ENCODE peak calls at places on chromosomes 6 and 20, in four cellular contexts. B, L, F and T are unnamed samples.

GRCh38 chr20:60302875-60303274 is 344.7 kb downstream of the CDH26 start:
- DNase-seq in B (no peak), L (no peak), F (no peak), T (no peak)

GRCh38 chr6:99132026-99132425 is 184.3 kb upstream of the FBXL4 start:
- DNase-seq in B (no peak), L (no peak), F (no peak), T (no peak)

GRCh38 chr6:100549406-100550167 is 84.9 kb upstream of the SIM1 start:
- DNase-seq in B (no peak), L (no peak), F (no peak), T (no peak)

GRCh38 chr6:74598473-74599393 is 607.1 kb downstream of the COL12A1 start:
- DNase-seq in B (peak; percentile 74), L (no peak), F (no peak), T (no peak)

GRCh38 chr6:98716341-98716740 is 118.0 kb upstream of the POU3F2 start:
- DNase-seq in B (no peak), L (peak; percentile 1), F (peak; percentile 55), T (no peak)

GRCh38 chr6:38929560-38929959 is 119.0 kb upstream of the GLP1R start:
- DNase-seq in B (no peak), L (no peak), F (no peak), T (no peak)

GRCh38 chr6:129598244-129599187 is 111.5 kb downstream of the ARHGAP18 start:
- DNase-seq in B (peak; percentile 76), L (peak; percentile 67), F (peak; percentile 80), T (peak; percentile 52)

GRCh38 chr6:52937908-52938307 is 28.4 kb upstream of the GSTA3 start:
- DNase-seq in B (peak; percentile 3), L (no peak), F (no peak), T (no peak)

GRCh38 chr20:5480824-5481600 is 164.3 kb upstream of the PROKR2 start:
- DNase-seq in B (no peak), L (no peak), F (no peak), T (no peak)

GRCh38 chr6:97203343-97203742 is 79.7 kb downstream of the MMS22L start:
- DNase-seq in B (no peak), L (no peak), F (no peak), T (no peak)

GRCh38 chr20:44581515-44581914 is 864 bp upstream of the PKIG start:
- DNase-seq in B (no peak), L (no peak), F (no peak), T (no peak)

GRCh38 chr6:53391170-53391569 is 42.4 kb upstream of the ELOVL5 start:
- DNase-seq in B (no peak), L (no peak), F (no peak), T (no peak)

GRCh38 chr20:60765821-60766403 is 486.1 kb upstream of the CDH4 start:
- DNase-seq in B (no peak), L (no peak), F (no peak), T (no peak)

GRCh38 chr6:42100029-42100901 is 42.2 kb downstream of the C6orf132 start:
- DNase-seq in B (peak; percentile 45), L (peak; percentile 76), F (no peak), T (peak; percentile 65)

GRCh38 chr6:165616116-165616515 is 46.9 kb downstream of the PDE10A start:
- DNase-seq in B (no peak), L (no peak), F (no peak), T (no peak)

GRCh38 chr6:84348801-84349200 is 121.4 kb upstream of the CEP162 start:
- DNase-seq in B (no peak), L (no peak), F (no peak), T (no peak)

GRCh38 chr6:11042750-11043551 is 1.2 kb downstream of the ELOVL2 start:
- DNase-seq in B (no peak), L (no peak), F (peak; percentile 29), T (no peak)

GRCh38 chr20:56685879-56686278 is 56.8 kb downstream of the TFAP2C start:
- DNase-seq in B (no peak), L (no peak), F (peak; percentile 22), T (no peak)

GRCh38 chr20:31674895-31675827 is 37.4 kb downstream of the COX4I2 start:
- DNase-seq in B (no peak), L (no peak), F (no peak), T (peak; percentile 91)

GRCh38 chr20:37347891-37348642 is 2.1 kb downstream of the SRC start:
- DNase-seq in B (no peak), L (no peak), F (no peak), T (no peak)

GRCh38 chr6:151291145-151292055 is 51.6 kb downstream of the AKAP12 start:
- DNase-seq in B (no peak), L (no peak), F (no peak), T (no peak)

GRCh38 chr6:117448732-117449131 is 23.0 kb upstream of the ROS1 start:
- DNase-seq in B (peak; percentile 76), L (no peak), F (no peak), T (no peak)

GRCh38 chr6:37741757-37742400 is 44.2 kb upstream of the MDGA1 start:
- DNase-seq in B (peak; percentile 22), L (peak; percentile 30), F (peak; percentile 65), T (peak; percentile 59)

DNA sequence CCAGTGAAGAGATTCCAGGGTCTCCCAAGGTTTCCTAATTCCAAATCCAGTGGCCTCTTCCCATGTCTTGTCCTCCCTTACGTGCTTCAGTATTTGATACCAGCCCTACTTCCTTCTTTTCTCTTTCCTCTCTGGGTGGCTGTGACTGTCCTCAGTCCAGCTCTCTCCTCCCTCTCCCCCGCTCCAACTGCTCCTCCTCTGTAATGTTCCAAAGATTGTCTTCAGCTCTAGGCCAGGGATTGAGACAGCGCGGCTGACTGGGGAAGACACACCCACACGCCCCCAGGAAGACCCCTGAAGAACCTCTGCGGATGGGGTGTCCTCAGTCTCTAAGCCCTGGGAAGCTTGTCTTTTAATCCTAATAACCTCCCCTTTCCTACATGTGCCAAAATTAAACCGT is 2.3 kb downstream of the BNIP5 start:
- DNase-seq in B (no peak), L (no peak), F (no peak), T (no peak)
- TF ChIP-seq JUNB in B (no peak), L (no peak), F (no peak), T (no peak)

GRCh38 chr6:148831064-148831463 is 84.2 kb downstream of the UST start:
- DNase-seq in B (no peak), L (no peak), F (no peak), T (no peak)
- TF ChIP-seq JUNB in B (no peak), L (no peak), F (no peak), T (no peak)

GRCh38 chr6:24949020-24949569 is 13.3 kb upstream of the RIPOR2 start:
- DNase-seq in B (no peak), L (no peak), F (no peak), T (no peak)

GRCh38 chr6:24950210-24950941 is 14.6 kb upstream of the RIPOR2 start:
- DNase-seq in B (no peak), L (no peak), F (no peak), T (no peak)

GRCh38 chr6:24947636-24948035 is 11.9 kb upstream of the RIPOR2 start:
- DNase-seq in B (no peak), L (no peak), F (no peak), T (no peak)

GRCh38 chr6:24951831-24952299 is 16.1 kb upstream of the RIPOR2 start:
- DNase-seq in B (no peak), L (no peak), F (no peak), T (no peak)
- TF ChIP-seq JUNB in B (no peak), L (no peak), F (no peak), T (no peak)

DNA sequence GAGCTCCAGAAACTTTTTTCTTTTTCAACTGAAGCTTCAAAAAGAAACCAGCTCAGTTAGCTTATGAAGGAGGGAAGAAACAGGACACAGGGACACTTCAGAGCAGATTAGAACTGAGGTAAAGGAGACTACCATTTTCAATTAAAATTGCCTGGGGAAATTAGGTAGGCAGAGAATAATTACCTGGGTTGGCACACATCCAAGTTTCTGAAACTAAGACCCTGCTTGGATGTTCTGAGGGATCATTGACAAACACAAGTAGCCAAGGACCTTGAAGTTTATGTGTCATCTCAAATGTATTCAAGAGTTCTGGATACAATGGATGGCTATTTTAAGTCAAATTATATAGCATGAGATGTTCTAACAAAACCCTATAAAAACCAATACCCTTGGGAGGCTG is 137.6 kb downstream of the PLCB4 start:
- DNase-seq in B (no peak), L (no peak), F (no peak), T (no peak)
- TF ChIP-seq JUNB in B (no peak), L (no peak), F (no peak), T (no peak)

GRCh38 chr6:33860006-33860405 is 56.2 kb upstream of the MLN start:
- DNase-seq in B (no peak), L (no peak), F (no peak), T (no peak)

GRCh38 chr6:33862536-33862935 is 58.7 kb upstream of the MLN start:
- DNase-seq in B (no peak), L (no peak), F (no peak), T (no peak)

GRCh38 chr6:33861722-33862121 is 57.9 kb upstream of the MLN start:
- DNase-seq in B (no peak), L (no peak), F (no peak), T (no peak)

GRCh38 chr6:33858804-33859203 is 55.0 kb upstream of the MLN start:
- DNase-seq in B (no peak), L (no peak), F (no peak), T (no peak)

GRCh38 chr6:33860706-33861474 is 57.1 kb upstream of the MLN start:
- DNase-seq in B (no peak), L (no peak), F (no peak), T (no peak)
- TF ChIP-seq JUNB in B (no peak), L (no peak), F (no peak), T (no peak)

GRCh38 chr20:63932606-63933160 is 23.5 kb downstream of the UCKL1 start:
- DNase-seq in B (no peak), L (no peak), F (no peak), T (no peak)

GRCh38 chr20:63930971-63931553 is 25.2 kb downstream of the UCKL1 start:
- DNase-seq in B (no peak), L (no peak), F (no peak), T (no peak)

GRCh38 chr20:63933646-63934045 is 22.6 kb downstream of the UCKL1 start:
- DNase-seq in B (no peak), L (no peak), F (no peak), T (no peak)

GRCh38 chr20:63929071-63929470 is 27.1 kb downstream of the UCKL1 start:
- DNase-seq in B (no peak), L (no peak), F (no peak), T (no peak)

GRCh38 chr20:63931735-63932134 is 24.5 kb downstream of the UCKL1 start:
- DNase-seq in B (no peak), L (no peak), F (no peak), T (no peak)
- TF ChIP-seq JUNB in B (no peak), L (no peak), F (no peak), T (no peak)

DNA sequence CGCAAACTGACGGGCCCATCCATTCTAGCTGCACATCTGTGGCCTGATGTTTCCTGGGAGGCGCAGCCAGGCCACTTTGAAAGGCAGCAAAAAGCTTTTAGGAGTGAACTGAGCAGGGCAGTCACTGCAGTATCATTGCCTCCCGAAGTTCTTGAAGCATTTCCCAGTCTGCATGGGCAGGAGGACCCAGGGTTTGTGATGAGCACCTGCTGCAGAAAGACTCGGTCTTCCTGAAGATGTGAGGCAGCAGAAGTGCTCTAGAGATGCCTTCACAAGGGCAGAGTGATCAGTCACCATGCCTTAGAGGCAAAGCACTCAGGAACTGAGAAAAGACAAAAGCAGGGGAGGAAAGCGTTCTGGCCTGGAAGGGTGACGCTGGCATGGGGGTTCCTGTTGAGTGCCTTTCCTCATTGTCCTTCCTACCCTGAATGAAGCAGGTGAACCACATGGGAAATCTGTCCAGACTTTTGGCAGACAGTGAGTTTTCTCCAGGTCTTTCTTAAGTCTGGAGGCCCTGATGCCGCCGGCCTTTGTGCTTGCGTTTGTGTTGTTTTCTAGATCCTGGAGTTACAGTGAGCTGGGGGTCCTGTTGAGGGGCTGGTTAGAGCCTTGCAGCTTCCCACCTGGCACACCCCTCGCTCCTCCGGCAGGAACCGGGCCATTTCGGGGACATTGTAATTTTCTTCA is 74.2 kb downstream of the ZDHHC14 start:
- DNase-seq in B (no peak), L (no peak), F (no peak), T (no peak)
- TF ChIP-seq JUNB in B (no peak), L (no peak), F (no peak), T (no peak)